ENCODE peak calls at places on chromosomes 3 and 15, in ten cellular contexts. X is RWPE2, O is A673, G is heart right ventricle, W is foreskin fibroblast, Z is lower lobe of right lung, R is GM23338, D is upper lobe of right lung, L is left ventricle myocardium inferior, I is IMR-90. A is an unnamed sample.

GRCh38 chr3:196872316-196872715 is 4.6 kb downstream of the SENP5 start:
- DNase-seq in X (no peak), O (no peak), G (no peak), W (no peak), Z (no peak), R (no peak), D (no peak), L (no peak), I (peak; percentile 72), A (no peak)

GRCh38 chr3:105062853-105063252 is 303.9 kb upstream of the ALCAM start:
- DNase-seq in X (no peak), O (no peak), G (no peak), W (no peak), Z (no peak), R (no peak), D (no peak), L (no peak), I (peak; percentile 13), A (no peak)

GRCh38 chr15:48795901-48796300 is 15.0 kb downstream of the CEP152 start:
- DNase-seq in X (no peak), O (no peak), G (no peak), W (no peak), Z (no peak), R (no peak), D (no peak), L (no peak), I (no peak), A (no peak)

GRCh38 chr3:64921666-64922065 is 233.9 kb upstream of the ADAMTS9 start:
- DNase-seq in X (no peak), O (no peak), G (no peak), W (no peak), Z (no peak), R (no peak), D (no peak), L (no peak), I (no peak), A (peak; percentile 3)

GRCh38 chr3:158845748-158846350 is 44.0 kb downstream of the MFSD1 start:
- DNase-seq in X (no peak), O (peak; percentile 41), G (peak; percentile 13), W (peak; percentile 9), Z (no peak), R (peak; percentile 71), D (no peak), L (no peak), I (no peak), A (peak; percentile 18)

GRCh38 chr3:152047465-152047864 is 174.0 kb downstream of the SUCNR1 start:
- DNase-seq in X (no peak), O (no peak), G (no peak), W (peak; percentile 66), Z (no peak), R (no peak), D (no peak), L (no peak), I (peak; percentile 68), A (peak; percentile 57)

GRCh38 chr3:102105113-102105642 is 255.9 kb downstream of the NFKBIZ start:
- DNase-seq in X (no peak), O (no peak), G (no peak), W (no peak), Z (no peak), R (no peak), D (no peak), L (no peak), I (no peak), A (no peak)

GRCh38 chr3:187875868-187876267 is 130.6 kb upstream of the BCL6 start:
- DNase-seq in X (no peak), O (no peak), G (no peak), W (no peak), Z (no peak), R (no peak), D (no peak), L (no peak), I (no peak), A (no peak)

GRCh38 chr3:101878589-101878988 is 29.3 kb downstream of the NFKBIZ start:
- DNase-seq in X (no peak), O (no peak), G (no peak), W (no peak), Z (no peak), R (no peak), D (no peak), L (no peak), I (no peak), A (no peak)

GRCh38 chr3:142210608-142211007 is 14.8 kb downstream of the GK5 start:
- DNase-seq in X (no peak), O (no peak), G (no peak), W (no peak), Z (no peak), R (peak; percentile 26), D (no peak), L (no peak), I (no peak), A (peak; percentile 12)
- TF ChIP-seq CTCF in X (no peak), O (no peak), G (no peak), W (peak; percentile 5), Z (no peak), R (no peak), D (no peak), L (no peak), I (no peak), A (peak; percentile 32)

GRCh38 chr3:4494807-4495200 is 1.7 kb downstream of the ITPR1 start:
- DNase-seq in X (no peak), O (no peak), G (no peak), W (no peak), Z (no peak), R (no peak), D (no peak), L (no peak), I (no peak), A (no peak)

GRCh38 chr3:4497005-4497692 is 4.0 kb downstream of the ITPR1 start:
- DNase-seq in X (no peak), O (no peak), G (no peak), W (no peak), Z (no peak), R (no peak), D (no peak), L (no peak), I (no peak), A (no peak)

GRCh38 chr3:4493008-4493930 is at the start of gene ITPR1:
- DNase-seq in X (peak; percentile 97), O (peak; percentile 99), G (peak; percentile 99), W (peak; percentile 98), Z (peak; percentile 99), R (peak; percentile 99), D (peak; percentile 99), L (peak; percentile 98), I (peak; percentile 98), A (peak; percentile 97)

GRCh38 chr3:4493931-4494806 is 1.0 kb downstream of the ITPR1 start:
- DNase-seq in X (no peak), O (peak; percentile 21), G (peak; percentile 30), W (peak; percentile 14), Z (peak; percentile 48), R (peak; percentile 68), D (no peak), L (peak; percentile 20), I (peak; percentile 21), A (peak; percentile 8)

GRCh38 chr3:4495294-4496110 is 2.4 kb downstream of the ITPR1 start:
- DNase-seq in X (no peak), O (no peak), G (no peak), W (no peak), Z (no peak), R (no peak), D (no peak), L (no peak), I (no peak), A (no peak)
- H3K4me3 ChIP-seq in X (no peak overlapping the region), O (no peak overlapping the region), G (peak overlapping the region; percentile 82), W (no peak overlapping the region), Z (peak overlapping the region; percentile 69), R (no peak overlapping the region), D (peak overlapping the region; percentile 76), L (peak overlapping the region; percentile 98), I (no peak overlapping the region), A (no peak overlapping the region)

DNA sequence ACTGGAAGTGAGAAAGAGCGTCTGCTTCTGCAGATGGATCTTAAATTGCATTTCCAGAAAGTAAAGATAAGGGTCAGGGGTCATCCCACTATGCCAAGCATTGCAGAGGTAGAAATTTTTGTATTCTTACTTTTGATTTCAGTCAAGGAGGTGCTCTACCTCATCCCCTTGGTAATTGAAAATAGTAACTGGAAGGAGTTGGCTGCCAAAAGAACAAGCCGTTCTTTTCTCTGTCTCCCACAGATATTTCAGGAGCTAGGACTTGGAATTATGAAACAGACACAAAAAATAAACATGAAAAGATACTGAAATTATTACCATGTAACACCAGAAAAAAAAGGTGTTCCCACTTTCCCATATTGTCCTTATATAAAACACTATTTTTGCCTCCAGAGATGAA is 309.9 kb upstream of the UMPS start:
- DNase-seq in X (no peak), O (no peak), G (no peak), W (no peak), Z (no peak), R (no peak), D (no peak), L (no peak), I (no peak), A (no peak)
- TF ChIP-seq CTCF in X (no peak), O (no peak), G (no peak), W (no peak), Z (no peak), R (no peak), D (no peak), L (no peak), I (no peak), A (no peak)

GRCh38 chr15:66963710-66964109 is 101.7 kb upstream of the SMAD3 start:
- DNase-seq in X (no peak), O (no peak), G (no peak), W (peak; percentile 10), Z (no peak), R (no peak), D (no peak), L (no peak), I (peak; percentile 22), A (no peak)

GRCh38 chr15:66964791-66965190 is 100.6 kb upstream of the SMAD3 start:
- DNase-seq in X (no peak), O (no peak), G (no peak), W (no peak), Z (no peak), R (no peak), D (no peak), L (no peak), I (no peak), A (no peak)

GRCh38 chr15:66966256-66966655 is 99.1 kb upstream of the SMAD3 start:
- DNase-seq in X (no peak), O (no peak), G (no peak), W (no peak), Z (no peak), R (peak; percentile 31), D (no peak), L (no peak), I (no peak), A (no peak)

GRCh38 chr15:66964111-66964738 is 101.2 kb upstream of the SMAD3 start:
- DNase-seq in X (no peak), O (no peak), G (no peak), W (no peak), Z (no peak), R (no peak), D (no peak), L (no peak), I (no peak), A (no peak)

DNA sequence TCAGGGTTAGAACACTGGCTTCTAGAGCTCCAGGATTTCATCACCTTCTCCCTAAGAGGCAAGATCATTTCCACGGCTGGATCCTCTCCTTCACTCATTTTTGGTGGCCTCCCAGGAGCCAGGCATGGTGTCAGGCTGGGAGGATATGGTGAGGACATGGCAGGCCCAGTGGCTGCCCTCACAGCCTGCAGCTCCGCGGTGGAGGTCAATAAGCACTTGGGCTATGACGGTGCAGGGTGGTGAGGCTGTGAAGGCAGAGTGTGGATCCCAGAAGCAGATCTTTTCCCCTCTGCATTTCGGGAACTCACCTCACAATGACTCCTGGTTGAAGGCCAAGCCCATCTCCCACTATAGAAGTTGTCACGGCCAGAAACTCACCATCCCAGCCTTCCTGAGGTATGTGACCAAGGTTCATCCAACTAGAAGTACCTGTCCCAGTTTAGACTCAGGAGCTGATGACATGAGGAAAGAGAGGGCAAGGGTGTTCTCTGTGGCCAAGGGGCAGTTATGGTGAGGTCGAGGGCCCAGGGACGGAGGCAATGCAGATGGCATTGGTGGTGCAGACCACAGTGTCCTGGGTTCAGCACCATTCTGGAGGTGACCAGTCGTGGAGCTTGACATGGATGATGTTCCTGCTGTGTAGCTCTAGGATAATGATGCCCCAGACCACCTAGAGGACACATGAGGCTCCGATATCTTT is 100.1 kb upstream of the SMAD3 start:
- DNase-seq in X (no peak), O (no peak), G (no peak), W (no peak), Z (no peak), R (no peak), D (no peak), L (no peak), I (no peak), A (no peak)
- H3K4me3 ChIP-seq in X (no peak overlapping the region), O (no peak overlapping the region), G (no peak overlapping the region), W (no peak overlapping the region), Z (no peak overlapping the region), R (no peak overlapping the region), D (no peak overlapping the region), L (no peak overlapping the region), I (no peak overlapping the region), A (no peak overlapping the region)